ENCODE peak calls at places on chromosomes 2 and 18, in nine cellular contexts. One of them, this sample, is unnamed.

GRCh38 chr2:190355968-190356657 is 12.7 kb downstream of the INPP1 start:
- DNase-seq in sigmoid colon: no peak
- DNase-seq in WERI-Rb-1: no peak
- DNase-seq in PC-9: no peak
- DNase-seq in body of pancreas: peak
- DNase-seq in cardiac muscle cell: no peak
- DNase-seq in thoracic aorta: no peak
- DNase-seq in CD8-positive, alpha-beta T cell: no peak
- DNase-seq in psoas muscle: no peak
- DNase-seq in this sample: no peak

GRCh38 chr2:29455202-29455885 is 340.1 kb downstream of the CLIP4 start:
- DNase-seq in WERI-Rb-1: no peak
- DNase-seq in PC-9: no peak
- DNase-seq in thoracic aorta: no peak
- DNase-seq in body of pancreas: no peak
- DNase-seq in sigmoid colon: no peak
- DNase-seq in cardiac muscle cell: peak
- DNase-seq in psoas muscle: no peak
- DNase-seq in CD8-positive, alpha-beta T cell: no peak
- DNase-seq in this sample: no peak

GRCh38 chr2:3594493-3595281 is at the start of gene COLEC11:
- DNase-seq in PC-9: no peak
- DNase-seq in cardiac muscle cell: peak
- DNase-seq in thoracic aorta: no peak
- DNase-seq in psoas muscle: peak
- DNase-seq in body of pancreas: no peak
- DNase-seq in CD8-positive, alpha-beta T cell: peak
- DNase-seq in WERI-Rb-1: no peak
- DNase-seq in sigmoid colon: no peak
- DNase-seq in this sample: no peak

GRCh38 chr2:105287692-105288091 is 41.8 kb downstream of the TGFBRAP1 start:
- DNase-seq in body of pancreas: peak
- DNase-seq in psoas muscle: peak
- DNase-seq in sigmoid colon: no peak
- DNase-seq in PC-9: no peak
- DNase-seq in WERI-Rb-1: peak
- DNase-seq in thoracic aorta: no peak
- DNase-seq in cardiac muscle cell: peak
- DNase-seq in CD8-positive, alpha-beta T cell: no peak
- DNase-seq in this sample: no peak

GRCh38 chr2:54634564-54635511 is 88.6 kb upstream of the EML6 start:
- DNase-seq in sigmoid colon: peak
- DNase-seq in WERI-Rb-1: no peak
- DNase-seq in body of pancreas: peak
- DNase-seq in cardiac muscle cell: no peak
- DNase-seq in PC-9: no peak
- DNase-seq in psoas muscle: peak
- DNase-seq in CD8-positive, alpha-beta T cell: no peak
- DNase-seq in thoracic aorta: no peak
- DNase-seq in this sample: no peak

GRCh38 chr2:214731008-214731407 is 78.5 kb downstream of the BARD1 start:
- DNase-seq in WERI-Rb-1: no peak
- DNase-seq in PC-9: no peak
- DNase-seq in CD8-positive, alpha-beta T cell: no peak
- DNase-seq in sigmoid colon: no peak
- DNase-seq in body of pancreas: no peak
- DNase-seq in thoracic aorta: no peak
- DNase-seq in psoas muscle: no peak
- DNase-seq in cardiac muscle cell: no peak
- DNase-seq in this sample: no peak

GRCh38 chr2:230874456-230874855 is 9.7 kb downstream of the ITM2C start:
- DNase-seq in CD8-positive, alpha-beta T cell: no peak
- DNase-seq in PC-9: no peak
- DNase-seq in WERI-Rb-1: no peak
- DNase-seq in thoracic aorta: no peak
- DNase-seq in cardiac muscle cell: no peak
- DNase-seq in sigmoid colon: peak
- DNase-seq in body of pancreas: no peak
- DNase-seq in psoas muscle: no peak
- DNase-seq in this sample: no peak

GRCh38 chr18:76528477-76529432 is 33.7 kb upstream of the ZNF516 start:
- DNase-seq in WERI-Rb-1: peak
- DNase-seq in psoas muscle: peak
- DNase-seq in thoracic aorta: no peak
- DNase-seq in CD8-positive, alpha-beta T cell: no peak
- DNase-seq in sigmoid colon: peak
- DNase-seq in body of pancreas: peak
- DNase-seq in PC-9: peak
- DNase-seq in cardiac muscle cell: peak
- DNase-seq in this sample: no peak

GRCh38 chr2:219736196-219736595 is 108.8 kb downstream of the SLC4A3 start:
- DNase-seq in cardiac muscle cell: peak
- DNase-seq in sigmoid colon: no peak
- DNase-seq in PC-9: peak
- DNase-seq in psoas muscle: no peak
- DNase-seq in body of pancreas: peak
- DNase-seq in WERI-Rb-1: peak
- DNase-seq in CD8-positive, alpha-beta T cell: no peak
- DNase-seq in thoracic aorta: no peak
- DNase-seq in this sample: no peak

GRCh38 chr2:229910832-229911412 is 10.9 kb downstream of the TRIP12 start:
- DNase-seq in cardiac muscle cell: peak
- DNase-seq in sigmoid colon: no peak
- DNase-seq in CD8-positive, alpha-beta T cell: no peak
- DNase-seq in psoas muscle: no peak
- DNase-seq in PC-9: no peak
- DNase-seq in WERI-Rb-1: peak
- DNase-seq in body of pancreas: peak
- DNase-seq in thoracic aorta: no peak
- DNase-seq in this sample: no peak

GRCh38 chr2:237309416-237309815 is 104.5 kb downstream of the COL6A3 start:
- DNase-seq in thoracic aorta: no peak
- DNase-seq in CD8-positive, alpha-beta T cell: no peak
- DNase-seq in psoas muscle: no peak
- DNase-seq in body of pancreas: no peak
- DNase-seq in WERI-Rb-1: no peak
- DNase-seq in PC-9: no peak
- DNase-seq in cardiac muscle cell: no peak
- DNase-seq in sigmoid colon: no peak
- DNase-seq in this sample: no peak

GRCh38 chr2:96895709-96896651 is 26.1 kb upstream of the SEMA4C start:
- DNase-seq in body of pancreas: no peak
- DNase-seq in sigmoid colon: no peak
- DNase-seq in psoas muscle: no peak
- DNase-seq in CD8-positive, alpha-beta T cell: peak
- DNase-seq in thoracic aorta: no peak
- DNase-seq in WERI-Rb-1: peak
- DNase-seq in PC-9: peak
- DNase-seq in cardiac muscle cell: no peak
- DNase-seq in this sample: no peak

DNA sequence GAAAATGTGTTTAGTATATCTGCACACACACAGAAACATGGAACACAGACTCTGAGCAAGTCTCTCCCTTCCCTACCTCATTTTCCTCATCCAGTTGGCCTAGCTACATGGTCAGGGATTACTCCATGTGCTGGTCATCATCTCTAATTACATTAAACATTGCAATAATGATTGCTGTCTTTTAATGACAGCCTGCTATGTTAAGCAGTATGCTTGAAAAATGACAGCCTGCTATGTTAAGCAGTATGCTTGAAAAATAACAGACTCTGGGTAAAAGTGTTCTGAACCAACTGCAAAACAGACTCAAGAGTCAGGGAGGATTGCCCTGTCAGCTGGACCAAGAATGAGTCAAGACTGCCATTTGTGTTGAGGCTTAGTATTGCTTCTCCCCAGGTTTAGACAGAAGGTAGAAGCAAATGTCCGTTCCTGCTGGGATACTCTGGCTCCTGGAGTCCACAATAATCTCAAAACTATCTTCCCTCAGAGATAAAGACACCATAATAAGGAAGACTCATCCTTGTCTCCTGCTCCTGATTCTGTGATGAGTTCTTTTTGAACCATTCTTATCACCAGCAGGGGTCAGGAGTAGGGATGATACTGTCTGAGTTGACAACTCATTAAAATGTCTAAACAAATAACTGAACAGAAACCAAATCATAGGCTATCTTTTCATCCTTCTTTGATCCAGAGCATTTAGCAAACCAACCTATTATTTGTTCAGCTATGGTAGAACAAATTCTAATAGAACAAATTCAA is 57.7 kb downstream of the CCDC93 start:
- DNase-seq in thoracic aorta: no peak
- DNase-seq in CD8-positive, alpha-beta T cell: no peak
- DNase-seq in cardiac muscle cell: no peak
- DNase-seq in WERI-Rb-1: no peak
- DNase-seq in PC-9: no peak
- DNase-seq in sigmoid colon: no peak
- DNase-seq in psoas muscle: no peak
- DNase-seq in body of pancreas: no peak
- DNase-seq in this sample: no peak
- TF ChIP-seq CTCF in thoracic aorta: no peak
- TF ChIP-seq CTCF in CD8-positive, alpha-beta T cell: no peak
- TF ChIP-seq CTCF in cardiac muscle cell: peak
- TF ChIP-seq CTCF in WERI-Rb-1: no peak
- TF ChIP-seq CTCF in PC-9: peak
- TF ChIP-seq CTCF in sigmoid colon: no peak
- TF ChIP-seq CTCF in psoas muscle: peak
- TF ChIP-seq CTCF in body of pancreas: no peak
- TF ChIP-seq CTCF in this sample: no peak

GRCh38 chr2:130369589-130370341 is 13.9 kb downstream of the PTPN18 start:
- DNase-seq in sigmoid colon: peak
- DNase-seq in body of pancreas: no peak
- DNase-seq in WERI-Rb-1: no peak
- DNase-seq in thoracic aorta: no peak
- DNase-seq in PC-9: no peak
- DNase-seq in psoas muscle: no peak
- DNase-seq in CD8-positive, alpha-beta T cell: no peak
- DNase-seq in cardiac muscle cell: peak
- DNase-seq in this sample: no peak

GRCh38 chr2:130370490-130370889 is 14.6 kb downstream of the PTPN18 start:
- DNase-seq in CD8-positive, alpha-beta T cell: peak
- DNase-seq in PC-9: no peak
- DNase-seq in WERI-Rb-1: no peak
- DNase-seq in cardiac muscle cell: no peak
- DNase-seq in thoracic aorta: no peak
- DNase-seq in body of pancreas: no peak
- DNase-seq in psoas muscle: no peak
- DNase-seq in sigmoid colon: peak
- DNase-seq in this sample: no peak

GRCh38 chr2:130372833-130373807 is 17.3 kb downstream of the PTPN18 start:
- DNase-seq in CD8-positive, alpha-beta T cell: no peak
- DNase-seq in body of pancreas: no peak
- DNase-seq in WERI-Rb-1: peak
- DNase-seq in thoracic aorta: no peak
- DNase-seq in PC-9: no peak
- DNase-seq in psoas muscle: no peak
- DNase-seq in cardiac muscle cell: no peak
- DNase-seq in sigmoid colon: peak
- DNase-seq in this sample: no peak

GRCh38 chr2:130372055-130372832 is 16.4 kb downstream of the PTPN18 start:
- DNase-seq in CD8-positive, alpha-beta T cell: peak
- DNase-seq in cardiac muscle cell: peak
- DNase-seq in thoracic aorta: peak
- DNase-seq in PC-9: peak
- DNase-seq in psoas muscle: peak
- DNase-seq in WERI-Rb-1: peak
- DNase-seq in sigmoid colon: peak
- DNase-seq in body of pancreas: peak
- DNase-seq in this sample: peak

DNA sequence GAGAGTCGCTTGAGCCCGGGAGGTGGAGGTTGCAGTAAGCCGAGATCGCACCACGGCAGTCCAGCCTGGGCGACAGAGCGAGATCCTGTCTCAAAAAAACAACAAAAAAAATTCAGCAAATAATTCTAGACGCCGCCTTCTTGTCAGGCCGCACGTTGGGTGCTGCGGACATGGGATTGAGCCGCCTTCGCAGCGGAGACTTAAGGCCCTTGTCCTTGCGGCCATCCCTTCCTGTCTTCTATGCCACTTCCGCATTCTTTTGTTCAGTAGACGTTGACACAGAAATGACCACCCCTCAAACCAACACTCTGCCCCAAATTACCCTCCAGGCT is 15.8 kb downstream of the PTPN18 start:
- DNase-seq in psoas muscle: no peak
- DNase-seq in WERI-Rb-1: peak
- DNase-seq in sigmoid colon: peak
- DNase-seq in CD8-positive, alpha-beta T cell: no peak
- DNase-seq in body of pancreas: peak
- DNase-seq in cardiac muscle cell: no peak
- DNase-seq in PC-9: no peak
- DNase-seq in thoracic aorta: no peak
- DNase-seq in this sample: no peak
- H3K27ac ChIP-seq in psoas muscle: peak
- H3K27ac ChIP-seq in WERI-Rb-1: peak
- H3K27ac ChIP-seq in sigmoid colon: peak
- H3K27ac ChIP-seq in CD8-positive, alpha-beta T cell: peak
- H3K27ac ChIP-seq in body of pancreas: peak
- H3K27ac ChIP-seq in cardiac muscle cell: no peak
- H3K27ac ChIP-seq in PC-9: no peak
- H3K27ac ChIP-seq in thoracic aorta: peak
- H3K27ac ChIP-seq in this sample: peak

DNA sequence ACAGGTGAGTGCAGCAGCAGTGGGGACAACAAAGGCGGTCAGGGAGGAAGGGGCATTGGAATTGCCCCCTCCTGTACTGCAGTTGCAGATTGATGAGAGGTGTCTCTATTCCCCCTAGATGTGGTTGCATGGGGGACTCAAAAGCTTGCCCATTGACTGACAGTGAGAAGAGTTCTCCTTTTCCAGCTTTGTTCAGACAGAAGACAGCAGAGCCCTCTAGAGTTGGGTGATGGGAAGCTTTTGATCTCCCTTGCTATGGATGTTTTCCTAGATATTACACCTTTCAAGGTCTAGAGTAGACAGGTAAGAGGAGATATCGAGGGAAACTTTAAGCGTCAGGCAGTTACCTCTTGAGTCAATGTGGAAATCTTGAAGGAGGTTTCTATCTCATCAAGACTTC is 2.9 kb downstream of the PROKR1 start:
- DNase-seq in CD8-positive, alpha-beta T cell: no peak
- DNase-seq in WERI-Rb-1: peak
- DNase-seq in PC-9: no peak
- DNase-seq in sigmoid colon: no peak
- DNase-seq in thoracic aorta: no peak
- DNase-seq in body of pancreas: no peak
- DNase-seq in cardiac muscle cell: no peak
- DNase-seq in psoas muscle: no peak
- DNase-seq in this sample: no peak
- TF ChIP-seq CTCF in CD8-positive, alpha-beta T cell: no peak
- TF ChIP-seq CTCF in WERI-Rb-1: peak
- TF ChIP-seq CTCF in PC-9: no peak
- TF ChIP-seq CTCF in sigmoid colon: no peak
- TF ChIP-seq CTCF in thoracic aorta: no peak
- TF ChIP-seq CTCF in body of pancreas: no peak
- TF ChIP-seq CTCF in cardiac muscle cell: peak
- TF ChIP-seq CTCF in psoas muscle: no peak
- TF ChIP-seq CTCF in this sample: no peak

DNA sequence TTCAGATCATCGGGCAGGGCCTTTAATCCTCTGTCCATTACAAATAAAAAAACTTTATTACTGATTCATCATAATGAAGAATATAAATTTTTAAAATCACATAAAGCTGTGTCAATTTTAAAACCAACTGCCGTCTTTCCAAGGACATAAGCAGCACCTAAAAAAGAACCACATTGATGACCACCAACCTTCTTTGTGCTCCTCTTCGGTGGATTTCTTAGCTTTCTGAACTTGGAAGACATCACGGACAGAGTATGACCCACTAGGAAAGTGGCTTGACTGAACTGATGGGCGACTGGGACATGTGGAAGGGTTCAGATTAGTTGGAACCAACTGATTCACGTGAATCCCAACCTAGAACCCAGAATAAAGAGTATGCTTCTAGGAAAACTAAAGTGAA is 68.9 kb downstream of the EIF5B start:
- DNase-seq in CD8-positive, alpha-beta T cell: no peak
- DNase-seq in body of pancreas: no peak
- DNase-seq in sigmoid colon: no peak
- DNase-seq in psoas muscle: no peak
- DNase-seq in WERI-Rb-1: no peak
- DNase-seq in PC-9: no peak
- DNase-seq in cardiac muscle cell: no peak
- DNase-seq in thoracic aorta: no peak
- DNase-seq in this sample: no peak
- H3K27ac ChIP-seq in CD8-positive, alpha-beta T cell: no peak
- H3K27ac ChIP-seq in body of pancreas: no peak
- H3K27ac ChIP-seq in sigmoid colon: no peak
- H3K27ac ChIP-seq in psoas muscle: no peak
- H3K27ac ChIP-seq in WERI-Rb-1: no peak
- H3K27ac ChIP-seq in PC-9: no peak
- H3K27ac ChIP-seq in cardiac muscle cell: peak
- H3K27ac ChIP-seq in thoracic aorta: no peak
- H3K27ac ChIP-seq in this sample: no peak